ENCODE peak calls at places on chromosomes 11 and 22, in seven cellular contexts. W, I, B, T, Q, G and A are unnamed samples.

GRCh38 chr11:124801636-124802312 is 1.6 kb upstream of the MSANTD2 start:
- DNase-seq in G (no peak), I (no peak), W (no peak), B (no peak), Q (peak), T (no peak), A (no peak)

GRCh38 chr11:133842053-133842452 is 3.3 kb downstream of the SPATA19 start:
- DNase-seq in G (no peak), T (no peak), Q (no peak), W (no peak), I (no peak), B (no peak), A (no peak)

GRCh38 chr11:83456075-83456474 is 169.9 kb upstream of the CCDC90B start:
- DNase-seq in Q (no peak), T (no peak), B (no peak), I (no peak), G (peak), W (no peak), A (no peak)

GRCh38 chr11:103633037-103633788 is 403.2 kb upstream of the DDI1 start:
- DNase-seq in I (no peak), Q (peak), W (peak), T (no peak), G (no peak), B (no peak), A (no peak)

GRCh38 chr11:34787899-34788298 is 128.3 kb downstream of the APIP start:
- DNase-seq in W (peak), T (no peak), G (no peak), Q (no peak), I (no peak), B (no peak), A (no peak)

GRCh38 chr11:69261116-69261515 is 32.8 kb upstream of the MYEOV start:
- DNase-seq in Q (no peak), T (no peak), W (no peak), I (no peak), B (no peak), G (no peak), A (no peak)

GRCh38 chr11:118908264-118908663 is 17.5 kb downstream of the BCL9L start:
- DNase-seq in T (no peak), Q (no peak), I (no peak), B (no peak), G (no peak), W (no peak), A (no peak)

GRCh38 chr11:34756591-34756990 is 135.7 kb downstream of the EHF start:
- DNase-seq in T (no peak), Q (no peak), W (no peak), G (no peak), B (no peak), I (no peak), A (no peak)

GRCh38 chr11:130979386-130979972 is 63.2 kb upstream of the SNX19 start:
- DNase-seq in B (no peak), T (no peak), Q (peak), I (no peak), G (no peak), W (peak), A (no peak)

GRCh38 chr11:119551726-119552510 is 128.9 kb upstream of the THY1 start:
- DNase-seq in I (no peak), G (no peak), B (no peak), T (no peak), W (peak), Q (no peak), A (no peak)

GRCh38 chr22:39462443-39463147 is 5.8 kb downstream of the MGAT3 start:
- DNase-seq in W (no peak), I (no peak), T (no peak), Q (no peak), B (no peak), G (no peak), A (no peak)

GRCh38 chr11:105179542-105180278 is 40.1 kb upstream of the CARD18 start:
- DNase-seq in G (no peak), Q (no peak), T (no peak), W (no peak), B (no peak), I (no peak), A (no peak)

GRCh38 chr11:72671144-72672099 is 2.8 kb downstream of the PDE2A start:
- DNase-seq in B (no peak), Q (no peak), W (no peak), T (no peak), G (no peak), I (no peak), A (no peak)